ENCODE peak calls at places on chromosomes 6 and 20, in four cellular contexts. S is GM12878, L is H1, N is endothelial cell of umbilical vein. B is an unnamed sample. For H3K36me3, the result is how much of the 10 kb centered on the place peaks cover.

GRCh38 chr6:111845441-111845871 is 27.8 kb downstream of the FYN start:
- DNase-seq in S (no peak), L (no peak), N (peak), B (no peak)

GRCh38 chr20:53623454-53624206 is 30.0 kb upstream of the ZNF217 start:
- DNase-seq in S (peak), L (peak), N (peak), B (no peak)

GRCh38 chr6:21164768-21165326 is 428.7 kb upstream of the SOX4 start:
- DNase-seq in S (no peak), L (no peak), N (peak), B (no peak)

GRCh38 chr6:139891471-139891870 is 517.0 kb upstream of the CITED2 start:
- DNase-seq in S (no peak), L (no peak), N (no peak), B (no peak)

GRCh38 chr6:140046030-140046632 is 671.7 kb upstream of the CITED2 start:
- DNase-seq in S (no peak), L (no peak), N (no peak), B (peak)

GRCh38 chr20:37178839-37179670 is at the start of the genes MROH8 and RPN2:
- DNase-seq in S (peak), L (peak), N (peak), B (peak)

GRCh38 chr6:116447496-116448011 is 13.6 kb upstream of the CALHM6 start:
- DNase-seq in S (no peak), L (no peak), N (no peak), B (peak)

GRCh38 chr6:21792177-21792576 is 198.6 kb downstream of the SOX4 start:
- DNase-seq in S (no peak), L (no peak), N (no peak), B (no peak)

GRCh38 chr6:1856381-1856780 is 246.7 kb downstream of the FOXC1 start:
- DNase-seq in S (peak), L (no peak), N (peak), B (peak)

GRCh38 chr6:154868143-154868594 is 126.9 kb upstream of the TIAM2 start:
- DNase-seq in S (no peak), L (no peak), N (peak), B (peak)

GRCh38 chr6:126628125-126628524 is 288.2 kb downstream of the CENPW start:
- DNase-seq in S (no peak), L (no peak), N (no peak), B (no peak)

GRCh38 chr6:144364208-144364718 is 79.1 kb downstream of the UTRN start:
- DNase-seq in S (no peak), L (no peak), N (no peak), B (no peak)

GRCh38 chr6:45590225-45590624 is 212.5 kb upstream of the SUPT3H start:
- DNase-seq in S (no peak), L (no peak), N (peak), B (peak)

GRCh38 chr6:30490031-30490876 is 945 bp downstream of the HLA-E start:
- DNase-seq in S (peak), L (no peak), N (peak), B (no peak)

GRCh38 chr6:111603648-111604047 is 2.0 kb downstream of the TRAF3IP2 start:
- DNase-seq in S (no peak), L (no peak), N (no peak), B (no peak)

GRCh38 chr6:16722616-16723015 is 38.6 kb downstream of the ATXN1 start:
- DNase-seq in S (no peak), L (no peak), N (peak), B (no peak)

GRCh38 chr6:167141667-167142432 is 15.9 kb downstream of the GPR31 start:
- DNase-seq in S (no peak), L (no peak), N (peak), B (no peak)

GRCh38 chr6:90297866-90298381 is 1.3 kb upstream of the BACH2 start:
- DNase-seq in S (no peak), L (no peak), N (no peak), B (no peak)

GRCh38 chr6:168387911-168388310 is 53.1 kb upstream of the SMOC2 start:
- DNase-seq in S (no peak), L (no peak), N (no peak), B (no peak)
- TF ChIP-seq EZH2 in S (no peak), L (no peak), N (no peak), B (no peak)

DNA sequence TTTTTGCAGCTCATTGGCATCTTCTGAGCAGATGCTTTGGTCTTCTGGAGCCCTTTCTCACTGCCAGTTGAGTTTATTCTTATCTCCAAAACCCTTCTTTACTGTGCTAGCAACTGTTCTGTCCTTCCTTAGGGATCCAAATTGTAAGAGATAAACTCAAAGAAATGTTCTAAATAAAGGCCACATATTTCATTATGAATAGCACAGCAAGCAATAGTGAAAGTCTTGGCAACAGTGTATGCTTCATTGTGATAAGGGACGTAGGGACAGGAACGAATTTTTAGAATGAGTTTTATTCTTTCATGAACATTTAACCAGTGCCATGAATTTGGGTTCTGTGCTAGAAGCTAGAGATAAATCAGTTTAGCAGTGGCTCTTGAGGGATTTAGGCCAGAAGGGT is 61.1 kb downstream of the LRRC1 start:
- DNase-seq in S (no peak), L (no peak), N (no peak), B (no peak)
- TF ChIP-seq POLR2AphosphoS5 in S (no peak), L (no peak), N (no peak), B (no peak)

GRCh38 chr6:41083072-41083471 is 10.3 kb downstream of the NFYA start:
- DNase-seq in S (no peak), L (no peak), N (no peak), B (no peak)
- H3K36me3 ChIP-seq in S (under half), L (under half), N (under half), B (half or more)

GRCh38 chr20:32600681-32601237 is 15.6 kb upstream of the NOL4L start:
- DNase-seq in S (no peak), L (no peak), N (no peak), B (no peak)
- TF ChIP-seq EZH2 in S (no peak), L (no peak), N (no peak), B (no peak)

GRCh38 chr6:82248233-82248735 is 740 bp upstream of the IBTK start:
- DNase-seq in S (no peak), L (no peak), N (no peak), B (no peak)

GRCh38 chr6:82245376-82245775 is 2.2 kb downstream of the IBTK start:
- DNase-seq in S (no peak), L (no peak), N (no peak), B (no peak)

GRCh38 chr6:82246370-82246769 is 1.2 kb downstream of the IBTK start:
- DNase-seq in S (no peak), L (no peak), N (no peak), B (no peak)

GRCh38 chr6:82247634-82248232 is at the start of gene IBTK:
- DNase-seq in S (peak), L (peak), N (peak), B (no peak)

DNA sequence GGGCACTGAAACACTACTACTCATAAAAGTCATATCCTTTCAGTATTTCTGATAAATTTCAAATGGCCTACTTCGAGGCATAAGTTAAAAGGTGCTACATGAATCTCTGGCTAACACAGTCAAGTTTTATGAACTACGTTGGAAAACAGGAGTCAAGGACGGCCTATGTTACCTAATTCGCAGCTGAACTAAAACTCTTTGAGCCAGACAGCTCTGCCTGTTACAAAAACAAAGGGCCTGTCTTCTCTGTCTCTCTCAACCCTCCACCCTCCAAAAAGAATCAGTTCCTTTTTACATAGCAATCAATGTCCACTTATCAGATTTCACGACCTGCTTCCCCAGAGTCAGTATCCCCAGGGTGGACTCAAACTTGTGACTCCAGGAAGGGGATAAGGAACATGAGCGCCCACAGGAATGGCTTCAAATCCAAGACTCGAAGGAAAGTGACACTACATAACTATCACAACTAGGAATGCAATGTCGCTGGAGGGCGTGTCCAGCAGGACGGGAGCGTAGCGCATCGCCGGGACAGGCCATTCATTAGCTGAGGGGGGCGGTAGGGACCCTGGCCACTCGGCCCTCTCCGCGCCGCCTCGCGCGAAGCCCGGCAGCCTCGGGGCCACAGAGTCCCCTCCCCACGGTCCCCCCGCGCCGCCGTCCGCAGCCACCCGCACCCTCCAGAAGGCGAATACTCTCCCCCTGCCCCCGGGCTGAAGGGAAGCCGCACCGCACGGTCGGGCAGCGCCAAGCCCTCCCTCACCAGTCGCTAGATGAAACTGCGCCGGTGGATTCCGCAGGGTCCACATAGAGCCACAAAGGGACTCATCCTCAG is 526 bp downstream of the IBTK start:
- DNase-seq in S (no peak), L (no peak), N (peak), B (no peak)
- TF ChIP-seq POLR2AphosphoS5 in S (no peak), L (peak), N (no peak), B (no peak)

GRCh38 chr20:527571-527886 is 16.1 kb downstream of the CSNK2A1 start:
- DNase-seq in S (no peak), L (no peak), N (no peak), B (no peak)

GRCh38 chr20:517221-517620 is 26.4 kb downstream of the CSNK2A1 start:
- DNase-seq in S (no peak), L (no peak), N (peak), B (no peak)

GRCh38 chr20:519999-520398 is 23.6 kb downstream of the CSNK2A1 start:
- DNase-seq in S (no peak), L (no peak), N (no peak), B (no peak)

DNA sequence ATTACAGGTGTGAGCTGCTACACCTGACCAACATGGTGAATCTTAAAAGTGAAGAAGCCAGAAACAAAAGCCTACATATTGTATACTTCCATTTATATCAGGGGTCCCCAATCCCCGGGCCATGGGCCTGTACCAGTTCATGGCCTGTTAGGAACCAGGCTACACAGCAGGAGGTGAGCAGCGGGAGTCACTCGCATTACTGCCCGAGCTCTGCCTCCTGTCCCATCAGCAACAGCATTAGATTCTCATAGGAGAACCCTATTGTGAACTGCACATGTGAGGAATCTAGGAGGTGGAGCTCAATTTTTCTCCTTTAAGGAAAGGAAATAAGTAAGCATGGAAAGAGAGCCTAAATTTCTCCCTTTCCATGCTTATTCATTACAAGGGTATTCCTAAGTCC is 21.7 kb downstream of the CSNK2A1 start:
- DNase-seq in S (no peak), L (no peak), N (no peak), B (no peak)
- H3K36me3 ChIP-seq in S (under half), L (under half), N (under half), B (half or more)

GRCh38 chr6:119566546-119567263 is 217.1 kb upstream of the MAN1A1 start:
- DNase-seq in S (no peak), L (no peak), N (no peak), B (no peak)
- TF ChIP-seq EZH2 in S (no peak), L (no peak), N (no peak), B (no peak)